ENCODE peak calls at places on chromosomes 5 and 9, in four cellular contexts. T is left ventricle myocardium superior, I is PC-3, A is left lung. O is an unnamed sample.

GRCh38 chr5:68264024-68264956 is 48.7 kb downstream of the PIK3R1 start:
- DNase-seq in T (no peak), I (no peak), A (no peak), O (no peak)

GRCh38 chr5:178284996-178285395 is 52.4 kb upstream of the PHYKPL start:
- DNase-seq in T (no peak), I (no peak), A (no peak), O (no peak)

GRCh38 chr5:72141440-72142271 is 34.4 kb downstream of the MAP1B start:
- DNase-seq in T (peak), I (peak), A (no peak), O (no peak)

GRCh38 chr9:121738969-121739368 is 87.5 kb downstream of the DAB2IP start:
- DNase-seq in T (no peak), I (no peak), A (peak), O (no peak)

GRCh38 chr5:169970911-169971436 is 9.3 kb downstream of the INSYN2B start:
- DNase-seq in T (peak), I (peak), A (peak), O (no peak)

GRCh38 chr9:77092536-77092935 is 73.1 kb downstream of the FOXB2 start:
- DNase-seq in T (no peak), I (peak), A (no peak), O (peak)

GRCh38 chr9:98916660-98917059 is 27.0 kb upstream of the COL15A1 start:
- DNase-seq in T (peak), I (no peak), A (no peak), O (peak)

GRCh38 chr5:124908603-124909451 is 162.4 kb upstream of the ZNF608 start:
- DNase-seq in T (no peak), I (no peak), A (no peak), O (no peak)

GRCh38 chr9:106958955-106959657 is 96.1 kb downstream of the ZNF462 start:
- DNase-seq in T (no peak), I (peak), A (no peak), O (no peak)

GRCh38 chr5:165631235-165631634 is 2125.8 kb downstream of the MAT2B start:
- DNase-seq in T (no peak), I (no peak), A (no peak), O (no peak)

GRCh38 chr5:140261403-140262171 is 41.3 kb downstream of the PFDN1 start:
- DNase-seq in T (peak), I (peak), A (peak), O (no peak)

GRCh38 chr9:110016340-110016739 is 191.6 kb downstream of the C9orf152 start:
- DNase-seq in T (no peak), I (peak), A (no peak), O (no peak)

GRCh38 chr9:83622433-83622813 is 520 bp upstream of the IDNK start:
- DNase-seq in T (no peak), I (no peak), A (no peak), O (no peak)

GRCh38 chr5:66542728-66543127 is 53.5 kb upstream of the MAST4 start:
- DNase-seq in T (no peak), I (no peak), A (no peak), O (no peak)

GRCh38 chr9:22682536-22683392 is 236.1 kb downstream of the DMRTA1 start:
- DNase-seq in T (no peak), I (peak), A (no peak), O (no peak)

GRCh38 chr9:23665051-23665450 is 161.0 kb downstream of the ELAVL2 start:
- DNase-seq in T (no peak), I (no peak), A (no peak), O (no peak)

GRCh38 chr5:50535393-50535792 is 94.3 kb upstream of the EMB start:
- DNase-seq in T (no peak), I (no peak), A (no peak), O (no peak)

GRCh38 chr9:23926378-23926777 is 100.3 kb upstream of the ELAVL2 start:
- DNase-seq in T (no peak), I (no peak), A (no peak), O (no peak)

GRCh38 chr9:91048739-91049138 is 247.1 kb downstream of the SYK start:
- DNase-seq in T (no peak), I (no peak), A (no peak), O (no peak)

GRCh38 chr5:56176155-56176798 is 56.9 kb downstream of the ANKRD55 start:
- DNase-seq in T (peak), I (no peak), A (no peak), O (no peak)

GRCh38 chr9:22041792-22042191 is 32.7 kb upstream of the CDKN2B start:
- DNase-seq in T (no peak), I (peak), A (peak), O (no peak)

GRCh38 chr9:121771851-121772599 is 120.6 kb downstream of the DAB2IP start:
- DNase-seq in T (peak), I (no peak), A (peak), O (no peak)

GRCh38 chr5:146947181-146947941 is 68.8 kb upstream of the PPP2R2B start:
- DNase-seq in T (no peak), I (peak), A (no peak), O (no peak)

GRCh38 chr9:98184326-98184725 is 8.1 kb downstream of the CORO2A start:
- DNase-seq in T (no peak), I (no peak), A (no peak), O (no peak)

GRCh38 chr9:90899287-90899686 is 97.7 kb downstream of the SYK start:
- DNase-seq in T (no peak), I (no peak), A (no peak), O (no peak)

GRCh38 chr9:90956026-90956810 is 154.6 kb downstream of the SYK start:
- DNase-seq in T (no peak), I (no peak), A (no peak), O (no peak)